ENCODE peak calls at places on chromosomes 12 and 14, in six cellular contexts. G is EH, D is iPS-NIHi11, X is astrocyte of the spinal cord, B is HTR-8/SVneo, M is GM04503. J is an unnamed sample.

GRCh38 chr12:77608157-77608755 is 222.4 kb upstream of the NAV3 start:
- DNase-seq in G (no peak), D (no peak), X (no peak), B (no peak), M (peak), J (no peak)

GRCh38 chr14:100025111-100025510 is 40.1 kb upstream of the EVL start:
- DNase-seq in G (peak), D (peak), X (no peak), B (peak), M (no peak), J (no peak)

GRCh38 chr12:132827763-132828703 is 636 bp downstream of the GOLGA3 start:
- DNase-seq in G (peak), D (no peak), X (peak), B (peak), M (peak), J (no peak)

GRCh38 chr12:12403264-12404248 is 46.7 kb downstream of the BORCS5 start:
- DNase-seq in G (no peak), D (no peak), X (no peak), B (no peak), M (no peak), J (no peak)

GRCh38 chr14:94483729-94484275 is 7.8 kb upstream of the SERPINA9 start:
- DNase-seq in G (peak), D (no peak), X (no peak), B (peak), M (no peak), J (no peak)

GRCh38 chr12:5511644-5512584 is 80.0 kb downstream of the NTF3 start:
- DNase-seq in G (peak), D (peak), X (peak), B (no peak), M (no peak), J (no peak)

GRCh38 chr14:75518625-75519024 is 3.6 kb upstream of the BATF start:
- DNase-seq in G (no peak), D (peak), X (no peak), B (no peak), M (no peak), J (no peak)

GRCh38 chr12:105977256-105978051 is 161.3 kb downstream of the NUAK1 start:
- DNase-seq in G (peak), D (no peak), X (peak), B (no peak), M (peak), J (no peak)

GRCh38 chr12:95633671-95634465 is 82.6 kb upstream of the USP44 start:
- DNase-seq in G (peak), D (no peak), X (peak), B (peak), M (peak), J (no peak)

GRCh38 chr12:51819851-51820720 is 28.4 kb downstream of the FIGNL2 start:
- DNase-seq in G (no peak), D (no peak), X (peak), B (no peak), M (no peak), J (no peak)

GRCh38 chr12:100926669-100927248 is 132.2 kb downstream of the ANO4 start:
- DNase-seq in G (peak), D (peak), X (peak), B (no peak), M (no peak), J (no peak)

GRCh38 chr12:121789233-121789781 is 4.2 kb downstream of the RHOF start:
- DNase-seq in G (no peak), D (no peak), X (no peak), B (no peak), M (no peak), J (no peak)

GRCh38 chr14:32428149-32428548 is 99.1 kb downstream of the AKAP6 start:
- DNase-seq in G (no peak), D (no peak), X (peak), B (no peak), M (no peak), J (no peak)

GRCh38 chr14:36281309-36281708 is 39.1 kb downstream of the MBIP start:
- DNase-seq in G (peak), D (no peak), X (peak), B (no peak), M (no peak), J (no peak)

GRCh38 chr12:94202245-94203180 is 54.1 kb downstream of the PLXNC1 start:
- DNase-seq in G (no peak), D (no peak), X (no peak), B (no peak), M (no peak), J (no peak)

GRCh38 chr14:32404784-32405573 is 75.9 kb downstream of the AKAP6 start:
- DNase-seq in G (no peak), D (no peak), X (no peak), B (no peak), M (no peak), J (no peak)

GRCh38 chr12:6124411-6125151 is at the start of gene VWF:
- DNase-seq in G (no peak), D (peak), X (no peak), B (no peak), M (no peak), J (no peak)

GRCh38 chr12:30531731-30532678 is 163.7 kb downstream of the IPO8 start:
- DNase-seq in G (no peak), D (no peak), X (no peak), B (no peak), M (no peak), J (no peak)

GRCh38 chr12:57607958-57608663 is 3.1 kb upstream of the ARHGEF25 start:
- DNase-seq in G (no peak), D (no peak), X (no peak), B (no peak), M (no peak), J (no peak)

GRCh38 chr12:96472384-96472783 is 17.0 kb upstream of the CFAP54 start:
- DNase-seq in G (no peak), D (no peak), X (no peak), B (no peak), M (peak), J (no peak)

GRCh38 chr12:1880876-1881275 is 37.6 kb downstream of the CACNA2D4 start:
- DNase-seq in G (no peak), D (peak), X (no peak), B (no peak), M (no peak), J (no peak)

GRCh38 chr12:43306066-43306465 is 245.9 kb downstream of the ADAMTS20 start:
- DNase-seq in G (peak), D (no peak), X (peak), B (peak), M (no peak), J (peak)

GRCh38 chr12:74890237-74890599 is 319.4 kb downstream of the KCNC2 start:
- DNase-seq in G (peak), D (peak), X (peak), B (peak), M (peak), J (no peak)

GRCh38 chr12:11015775-11016430 is 6.5 kb downstream of the TAS2R19 start:
- DNase-seq in G (no peak), D (no peak), X (no peak), B (no peak), M (no peak), J (no peak)

GRCh38 chr14:84071061-84071460 is 1458.9 kb upstream of the FLRT2 start:
- DNase-seq in G (no peak), D (no peak), X (no peak), B (no peak), M (no peak), J (no peak)

GRCh38 chr12:106436183-106436582 is 78.6 kb downstream of the POLR3B start:
- DNase-seq in G (no peak), D (no peak), X (peak), B (no peak), M (no peak), J (no peak)

GRCh38 chr12:75725505-75726120 is 214.2 kb upstream of the KRR1 start:
- DNase-seq in G (peak), D (no peak), X (peak), B (peak), M (no peak), J (no peak)

GRCh38 chr12:55932546-55932919 is 1.6 kb downstream of the DGKA start:
- DNase-seq in G (peak), D (no peak), X (peak), B (no peak), M (no peak), J (no peak)

GRCh38 chr12:51941011-51941561 is 10.4 kb upstream of the ACVR1B start:
- DNase-seq in G (peak), D (peak), X (peak), B (no peak), M (no peak), J (no peak)

GRCh38 chr14:102699416-102700110 is 77.7 kb upstream of the TRAF3 start:
- DNase-seq in G (peak), D (no peak), X (no peak), B (no peak), M (no peak), J (no peak)

GRCh38 chr12:80411787-80412186 is 32.2 kb upstream of the PTPRQ start:
- DNase-seq in G (no peak), D (no peak), X (no peak), B (no peak), M (no peak), J (no peak)

GRCh38 chr14:72609205-72609916 is 284.5 kb downstream of the DPF3 start:
- DNase-seq in G (no peak), D (no peak), X (no peak), B (no peak), M (no peak), J (no peak)

GRCh38 chr12:4824415-4824814 is 85.3 kb upstream of the KCNA1 start:
- DNase-seq in G (peak), D (no peak), X (peak), B (no peak), M (peak), J (no peak)

GRCh38 chr14:87170179-87170578 is 822.8 kb downstream of the GALC start:
- DNase-seq in G (no peak), D (no peak), X (no peak), B (no peak), M (no peak), J (no peak)

GRCh38 chr12:57110189-57111045 is 745 bp downstream of the STAT6 start:
- DNase-seq in G (peak), D (peak), X (no peak), B (no peak), M (no peak), J (peak)

GRCh38 chr14:95323917-95324316 is 4.2 kb upstream of the CLMN start:
- DNase-seq in G (no peak), D (no peak), X (no peak), B (no peak), M (no peak), J (no peak)

GRCh38 chr14:104895786-104896642 is 28.7 kb upstream of the PLD4 start:
- DNase-seq in G (no peak), D (peak), X (no peak), B (no peak), M (no peak), J (no peak)

GRCh38 chr14:73003688-73004087 is 23.2 kb downstream of the ZFYVE1 start:
- DNase-seq in G (no peak), D (no peak), X (no peak), B (no peak), M (no peak), J (no peak)

GRCh38 chr12:116206828-116207227 is 70.7 kb downstream of the MED13L start:
- DNase-seq in G (no peak), D (no peak), X (no peak), B (no peak), M (no peak), J (no peak)